ENCODE peak calls at places on chromosomes 16 and 17, in six cellular contexts. One of them, this sample, is unnamed.
A peak's percentile ranks its signal among the peaks of the same experiment; 100 is the strongest.

GRCh38 chr17:35087731-35088646 is 24.5 kb upstream of the RFFL start:
- DNase-seq in NCI-H1105 treated with DMSO at 0.1 percent for 48 hours: peak; percentile 13
- DNase-seq in stimulated activated naive CD4-positive, alpha-beta T cell: peak; percentile 24
- DNase-seq in GM04504: no peak
- DNase-seq in NCI-H1092 treated with DMSO at 0.1 percent for 48 hours: no peak
- DNase-seq in T-helper 17 cell: no peak
- DNase-seq in this sample: peak; percentile 84

GRCh38 chr17:76497979-76498885 is 3.0 kb downstream of the RHBDF2 start:
- DNase-seq in stimulated activated naive CD4-positive, alpha-beta T cell: no peak
- DNase-seq in T-helper 17 cell: no peak
- DNase-seq in NCI-H1105 treated with DMSO at 0.1 percent for 48 hours: no peak
- DNase-seq in NCI-H1092 treated with DMSO at 0.1 percent for 48 hours: peak; percentile 22
- DNase-seq in GM04504: peak; percentile 60
- DNase-seq in this sample: peak; percentile 97

GRCh38 chr17:45234641-45235040 is 13.0 kb downstream of the FMNL1 start:
- DNase-seq in T-helper 17 cell: no peak
- DNase-seq in stimulated activated naive CD4-positive, alpha-beta T cell: peak; percentile 36
- DNase-seq in GM04504: no peak
- DNase-seq in NCI-H1105 treated with DMSO at 0.1 percent for 48 hours: peak; percentile 60
- DNase-seq in NCI-H1092 treated with DMSO at 0.1 percent for 48 hours: peak; percentile 48
- DNase-seq in this sample: no peak

GRCh38 chr17:17712268-17712924 is 31.1 kb downstream of the RAI1 start:
- DNase-seq in T-helper 17 cell: no peak
- DNase-seq in stimulated activated naive CD4-positive, alpha-beta T cell: no peak
- DNase-seq in NCI-H1092 treated with DMSO at 0.1 percent for 48 hours: no peak
- DNase-seq in NCI-H1105 treated with DMSO at 0.1 percent for 48 hours: no peak
- DNase-seq in GM04504: peak; percentile 55
- DNase-seq in this sample: peak; percentile 85

GRCh38 chr17:50565559-50566350 is 5.2 kb downstream of the CACNA1G start:
- DNase-seq in GM04504: no peak
- DNase-seq in NCI-H1092 treated with DMSO at 0.1 percent for 48 hours: peak; percentile 47
- DNase-seq in stimulated activated naive CD4-positive, alpha-beta T cell: no peak
- DNase-seq in T-helper 17 cell: no peak
- DNase-seq in NCI-H1105 treated with DMSO at 0.1 percent for 48 hours: peak; percentile 78
- DNase-seq in this sample: no peak

GRCh38 chr16:78289844-78290277 is 190.4 kb downstream of the WWOX start:
- DNase-seq in stimulated activated naive CD4-positive, alpha-beta T cell: no peak
- DNase-seq in NCI-H1092 treated with DMSO at 0.1 percent for 48 hours: peak; percentile 68
- DNase-seq in GM04504: no peak
- DNase-seq in T-helper 17 cell: no peak
- DNase-seq in NCI-H1105 treated with DMSO at 0.1 percent for 48 hours: peak; percentile 39
- DNase-seq in this sample: no peak

GRCh38 chr17:1087381-1088241 is 90.7 kb downstream of the TIMM22 start:
- DNase-seq in NCI-H1092 treated with DMSO at 0.1 percent for 48 hours: peak; percentile 89
- DNase-seq in GM04504: no peak
- DNase-seq in NCI-H1105 treated with DMSO at 0.1 percent for 48 hours: peak; percentile 80
- DNase-seq in stimulated activated naive CD4-positive, alpha-beta T cell: no peak
- DNase-seq in T-helper 17 cell: no peak
- DNase-seq in this sample: peak; percentile 85

GRCh38 chr17:17682293-17682736 is 1.1 kb downstream of the RAI1 start:
- DNase-seq in NCI-H1092 treated with DMSO at 0.1 percent for 48 hours: no peak
- DNase-seq in stimulated activated naive CD4-positive, alpha-beta T cell: peak; percentile 30
- DNase-seq in NCI-H1105 treated with DMSO at 0.1 percent for 48 hours: peak; percentile 39
- DNase-seq in T-helper 17 cell: peak; percentile 33
- DNase-seq in GM04504: no peak
- DNase-seq in this sample: peak; percentile 62

GRCh38 chr16:85082553-85083050 is 29.7 kb downstream of the CIBAR2 start:
- DNase-seq in stimulated activated naive CD4-positive, alpha-beta T cell: no peak
- DNase-seq in T-helper 17 cell: no peak
- DNase-seq in NCI-H1105 treated with DMSO at 0.1 percent for 48 hours: peak; percentile 69
- DNase-seq in NCI-H1092 treated with DMSO at 0.1 percent for 48 hours: no peak
- DNase-seq in GM04504: no peak
- DNase-seq in this sample: no peak

GRCh38 chr17:7502987-7503386 is 18.8 kb downstream of the POLR2A start:
- DNase-seq in GM04504: no peak
- DNase-seq in NCI-H1105 treated with DMSO at 0.1 percent for 48 hours: no peak
- DNase-seq in stimulated activated naive CD4-positive, alpha-beta T cell: no peak
- DNase-seq in NCI-H1092 treated with DMSO at 0.1 percent for 48 hours: no peak
- DNase-seq in T-helper 17 cell: no peak
- DNase-seq in this sample: no peak

GRCh38 chr17:59421722-59422121 is 90.3 kb downstream of the YPEL2 start:
- DNase-seq in GM04504: no peak
- DNase-seq in NCI-H1092 treated with DMSO at 0.1 percent for 48 hours: no peak
- DNase-seq in stimulated activated naive CD4-positive, alpha-beta T cell: no peak
- DNase-seq in NCI-H1105 treated with DMSO at 0.1 percent for 48 hours: no peak
- DNase-seq in T-helper 17 cell: no peak
- DNase-seq in this sample: no peak

GRCh38 chr16:57748596-57748995 is 13.0 kb downstream of the KATNB1 start:
- DNase-seq in stimulated activated naive CD4-positive, alpha-beta T cell: no peak
- DNase-seq in NCI-H1092 treated with DMSO at 0.1 percent for 48 hours: no peak
- DNase-seq in T-helper 17 cell: no peak
- DNase-seq in NCI-H1105 treated with DMSO at 0.1 percent for 48 hours: no peak
- DNase-seq in GM04504: no peak
- DNase-seq in this sample: peak; percentile 83

GRCh38 chr17:17822189-17822978 is 14.4 kb downstream of the SREBF1 start:
- DNase-seq in NCI-H1092 treated with DMSO at 0.1 percent for 48 hours: no peak
- DNase-seq in GM04504: peak; percentile 91
- DNase-seq in stimulated activated naive CD4-positive, alpha-beta T cell: no peak
- DNase-seq in T-helper 17 cell: no peak
- DNase-seq in NCI-H1105 treated with DMSO at 0.1 percent for 48 hours: no peak
- DNase-seq in this sample: no peak

GRCh38 chr17:45835481-45835880 is 9.2 kb upstream of the SPPL2C start:
- DNase-seq in NCI-H1105 treated with DMSO at 0.1 percent for 48 hours: no peak
- DNase-seq in T-helper 17 cell: no peak
- DNase-seq in NCI-H1092 treated with DMSO at 0.1 percent for 48 hours: no peak
- DNase-seq in GM04504: no peak
- DNase-seq in stimulated activated naive CD4-positive, alpha-beta T cell: no peak
- DNase-seq in this sample: no peak

GRCh38 chr16:88558457-88559442 is 11.5 kb upstream of the ZC3H18 start:
- DNase-seq in NCI-H1092 treated with DMSO at 0.1 percent for 48 hours: peak; percentile 32
- DNase-seq in stimulated activated naive CD4-positive, alpha-beta T cell: no peak
- DNase-seq in GM04504: no peak
- DNase-seq in NCI-H1105 treated with DMSO at 0.1 percent for 48 hours: peak; percentile 54
- DNase-seq in T-helper 17 cell: no peak
- DNase-seq in this sample: no peak

GRCh38 chr17:550041-550398 is 164.6 kb downstream of the VPS53 start:
- DNase-seq in GM04504: no peak
- DNase-seq in NCI-H1105 treated with DMSO at 0.1 percent for 48 hours: no peak
- DNase-seq in NCI-H1092 treated with DMSO at 0.1 percent for 48 hours: no peak
- DNase-seq in stimulated activated naive CD4-positive, alpha-beta T cell: no peak
- DNase-seq in T-helper 17 cell: no peak
- DNase-seq in this sample: no peak

GRCh38 chr16:75864243-75864642 is 138.0 kb upstream of the CPHXL start:
- DNase-seq in T-helper 17 cell: no peak
- DNase-seq in NCI-H1092 treated with DMSO at 0.1 percent for 48 hours: no peak
- DNase-seq in GM04504: no peak
- DNase-seq in stimulated activated naive CD4-positive, alpha-beta T cell: no peak
- DNase-seq in NCI-H1105 treated with DMSO at 0.1 percent for 48 hours: no peak
- DNase-seq in this sample: no peak

GRCh38 chr16:15643453-15644305 is 725 bp upstream of the MARF1 start:
- DNase-seq in T-helper 17 cell: no peak
- DNase-seq in GM04504: no peak
- DNase-seq in NCI-H1105 treated with DMSO at 0.1 percent for 48 hours: peak; percentile 74
- DNase-seq in stimulated activated naive CD4-positive, alpha-beta T cell: no peak
- DNase-seq in NCI-H1092 treated with DMSO at 0.1 percent for 48 hours: peak; percentile 80
- DNase-seq in this sample: no peak

GRCh38 chr17:6474906-6475305 is 30.7 kb downstream of the PIMREG start:
- DNase-seq in GM04504: no peak
- DNase-seq in stimulated activated naive CD4-positive, alpha-beta T cell: no peak
- DNase-seq in T-helper 17 cell: no peak
- DNase-seq in NCI-H1092 treated with DMSO at 0.1 percent for 48 hours: no peak
- DNase-seq in NCI-H1105 treated with DMSO at 0.1 percent for 48 hours: no peak
- DNase-seq in this sample: peak; percentile 89

GRCh38 chr17:29844339-29845048 is 85.5 kb downstream of the SSH2 start:
- DNase-seq in T-helper 17 cell: no peak
- DNase-seq in stimulated activated naive CD4-positive, alpha-beta T cell: no peak
- DNase-seq in NCI-H1092 treated with DMSO at 0.1 percent for 48 hours: peak; percentile 22
- DNase-seq in GM04504: no peak
- DNase-seq in NCI-H1105 treated with DMSO at 0.1 percent for 48 hours: peak; percentile 28
- DNase-seq in this sample: no peak

GRCh38 chr16:81455006-81455405 is 10.4 kb downstream of the CMIP start:
- DNase-seq in stimulated activated naive CD4-positive, alpha-beta T cell: no peak
- DNase-seq in NCI-H1105 treated with DMSO at 0.1 percent for 48 hours: no peak
- DNase-seq in T-helper 17 cell: no peak
- DNase-seq in GM04504: no peak
- DNase-seq in NCI-H1092 treated with DMSO at 0.1 percent for 48 hours: no peak
- DNase-seq in this sample: peak; percentile 61

GRCh38 chr16:16107839-16108238 is 115.5 kb downstream of the ABCC6 start:
- DNase-seq in NCI-H1105 treated with DMSO at 0.1 percent for 48 hours: no peak
- DNase-seq in stimulated activated naive CD4-positive, alpha-beta T cell: no peak
- DNase-seq in GM04504: no peak
- DNase-seq in T-helper 17 cell: no peak
- DNase-seq in NCI-H1092 treated with DMSO at 0.1 percent for 48 hours: no peak
- DNase-seq in this sample: no peak

GRCh38 chr16:86574646-86575045 is 3.7 kb upstream of the FOXL1 start:
- DNase-seq in NCI-H1105 treated with DMSO at 0.1 percent for 48 hours: no peak
- DNase-seq in T-helper 17 cell: no peak
- DNase-seq in GM04504: no peak
- DNase-seq in stimulated activated naive CD4-positive, alpha-beta T cell: no peak
- DNase-seq in NCI-H1092 treated with DMSO at 0.1 percent for 48 hours: no peak
- DNase-seq in this sample: no peak

GRCh38 chr17:64103751-64104364 is 26.1 kb downstream of the ERN1 start:
- DNase-seq in GM04504: no peak
- DNase-seq in T-helper 17 cell: no peak
- DNase-seq in NCI-H1092 treated with DMSO at 0.1 percent for 48 hours: no peak
- DNase-seq in stimulated activated naive CD4-positive, alpha-beta T cell: no peak
- DNase-seq in NCI-H1105 treated with DMSO at 0.1 percent for 48 hours: no peak
- DNase-seq in this sample: peak; percentile 79